ENCODE peak calls at places on chromosomes 7 and 10, in five cellular contexts. One of them, this sample, is unnamed.

GRCh38 chr10:119023553-119023868 is 6.0 kb upstream of the NANOS1 start:
- DNase-seq in psoas muscle: no peak
- DNase-seq in spleen: no peak
- DNase-seq in NAMALWA: no peak
- DNase-seq in stimulated activated CD8-positive, alpha-beta memory T cell treated with anti-CD3 and anti-CD28 coated beads, Interleukin-15, amount 100 ng/mL, for 24 hours: no peak
- DNase-seq in this sample: no peak

GRCh38 chr7:78118470-78118869 is 319.9 kb downstream of the PHTF2 start:
- DNase-seq in psoas muscle: no peak
- DNase-seq in spleen: no peak
- DNase-seq in NAMALWA: no peak
- DNase-seq in stimulated activated CD8-positive, alpha-beta memory T cell treated with anti-CD3 and anti-CD28 coated beads, Interleukin-15, amount 100 ng/mL, for 24 hours: no peak
- DNase-seq in this sample: no peak

GRCh38 chr10:80453392-80453714 is 757 bp upstream of the TSPAN14 start:
- DNase-seq in psoas muscle: no peak
- DNase-seq in spleen: peak; percentile 80
- DNase-seq in NAMALWA: no peak
- DNase-seq in stimulated activated CD8-positive, alpha-beta memory T cell treated with anti-CD3 and anti-CD28 coated beads, Interleukin-15, amount 100 ng/mL, for 24 hours: no peak
- DNase-seq in this sample: no peak

GRCh38 chr7:138460176-138460648 is at the start of gene TRIM24:
- DNase-seq in psoas muscle: peak; percentile 97
- DNase-seq in spleen: peak; percentile 99
- DNase-seq in NAMALWA: no peak
- DNase-seq in stimulated activated CD8-positive, alpha-beta memory T cell treated with anti-CD3 and anti-CD28 coated beads, Interleukin-15, amount 100 ng/mL, for 24 hours: no peak
- DNase-seq in this sample: peak; percentile 97

GRCh38 chr10:58746470-58747185 is 234.0 kb downstream of the BICC1 start:
- DNase-seq in psoas muscle: no peak
- DNase-seq in spleen: no peak
- DNase-seq in NAMALWA: no peak
- DNase-seq in stimulated activated CD8-positive, alpha-beta memory T cell treated with anti-CD3 and anti-CD28 coated beads, Interleukin-15, amount 100 ng/mL, for 24 hours: no peak
- DNase-seq in this sample: no peak

GRCh38 chr10:28807760-28808613 is 130.7 kb downstream of the BAMBI start:
- DNase-seq in psoas muscle: no peak
- DNase-seq in spleen: no peak
- DNase-seq in NAMALWA: no peak
- DNase-seq in stimulated activated CD8-positive, alpha-beta memory T cell treated with anti-CD3 and anti-CD28 coated beads, Interleukin-15, amount 100 ng/mL, for 24 hours: no peak
- DNase-seq in this sample: no peak

GRCh38 chr7:108589874-108590273 is 20.2 kb downstream of the DNAJB9 start:
- DNase-seq in psoas muscle: no peak
- DNase-seq in spleen: no peak
- DNase-seq in NAMALWA: no peak
- DNase-seq in stimulated activated CD8-positive, alpha-beta memory T cell treated with anti-CD3 and anti-CD28 coated beads, Interleukin-15, amount 100 ng/mL, for 24 hours: no peak
- DNase-seq in this sample: no peak

GRCh38 chr10:97129666-97130065 is 56.1 kb downstream of the SLIT1 start:
- DNase-seq in psoas muscle: no peak
- DNase-seq in spleen: peak; percentile 56
- DNase-seq in NAMALWA: no peak
- DNase-seq in stimulated activated CD8-positive, alpha-beta memory T cell treated with anti-CD3 and anti-CD28 coated beads, Interleukin-15, amount 100 ng/mL, for 24 hours: no peak
- DNase-seq in this sample: no peak

GRCh38 chr7:75650062-75650461 is 88.7 kb downstream of the HIP1 start:
- DNase-seq in psoas muscle: peak; percentile 19
- DNase-seq in spleen: no peak
- DNase-seq in NAMALWA: no peak
- DNase-seq in stimulated activated CD8-positive, alpha-beta memory T cell treated with anti-CD3 and anti-CD28 coated beads, Interleukin-15, amount 100 ng/mL, for 24 hours: no peak
- DNase-seq in this sample: no peak

GRCh38 chr10:28891058-28891713 is 213.9 kb downstream of the BAMBI start:
- DNase-seq in psoas muscle: no peak
- DNase-seq in spleen: no peak
- DNase-seq in NAMALWA: no peak
- DNase-seq in stimulated activated CD8-positive, alpha-beta memory T cell treated with anti-CD3 and anti-CD28 coated beads, Interleukin-15, amount 100 ng/mL, for 24 hours: no peak
- DNase-seq in this sample: no peak